ENCODE peak calls at places on chromosome 3, in seven cellular contexts. J, C, P, V, T, L and E are unnamed samples.
A peak's percentile ranks its signal among the peaks of the same experiment; 100 is the strongest.

GRCh38 chr3:10329495-10330015 is 8.6 kb upstream of the SEC13 start:
- DNase-seq in J (no peak), C (no peak), P (no peak), V (no peak), T (no peak), L (no peak), E (no peak)

GRCh38 chr3:100706365-100706764 is 2.9 kb upstream of the TFG start:
- DNase-seq in J (no peak), C (no peak), P (no peak), V (no peak), T (no peak), L (no peak), E (no peak)

GRCh38 chr3:120113128-120114116 is 19.2 kb upstream of the GSK3B start:
- DNase-seq in J (no peak), C (no peak), P (no peak), V (no peak), T (no peak), L (no peak), E (no peak)

GRCh38 chr3:10977864-10978510 is 14.6 kb upstream of the SLC6A1 start:
- DNase-seq in J (no peak), C (no peak), P (no peak), V (peak; percentile 55), T (no peak), L (no peak), E (no peak)

GRCh38 chr3:13348671-13349396 is 71.3 kb downstream of the NUP210 start:
- DNase-seq in J (no peak), C (peak; percentile 95), P (no peak), V (no peak), T (no peak), L (no peak), E (no peak)

GRCh38 chr3:126571078-126571477 is 12.3 kb upstream of the C3orf22 start:
- DNase-seq in J (no peak), C (no peak), P (no peak), V (no peak), T (no peak), L (no peak), E (no peak)

GRCh38 chr3:69324362-69325025 is 61.4 kb downstream of the FRMD4B start:
- DNase-seq in J (no peak), C (peak; percentile 67), P (no peak), V (no peak), T (no peak), L (no peak), E (no peak)

GRCh38 chr3:188049890-188050530 is 103.9 kb upstream of the LPP start:
- DNase-seq in J (peak; percentile 16), C (peak; percentile 4), P (no peak), V (no peak), T (no peak), L (no peak), E (no peak)

GRCh38 chr3:181805703-181806102 is 94.0 kb downstream of the SOX2 start:
- DNase-seq in J (no peak), C (no peak), P (no peak), V (no peak), T (no peak), L (no peak), E (no peak)

GRCh38 chr3:156350786-156351185 is 204.1 kb downstream of the SSR3 start:
- DNase-seq in J (no peak), C (no peak), P (no peak), V (no peak), T (no peak), L (no peak), E (no peak)

GRCh38 chr3:118943597-118943996 is 91.0 kb downstream of the IGSF11 start:
- DNase-seq in J (no peak), C (no peak), P (no peak), V (no peak), T (no peak), L (no peak), E (no peak)

GRCh38 chr3:107377151-107377550 is at the start of gene CCDC54:
- DNase-seq in J (no peak), C (no peak), P (no peak), V (no peak), T (no peak), L (no peak), E (no peak)

GRCh38 chr3:189806171-189806951 is 175.2 kb downstream of the TP63 start:
- DNase-seq in J (no peak), C (no peak), P (no peak), V (no peak), T (no peak), L (no peak), E (no peak)

GRCh38 chr3:131349946-131350347 is 31.6 kb upstream of the NUDT16 start:
- DNase-seq in J (no peak), C (no peak), P (no peak), V (no peak), T (no peak), L (peak; percentile 89), E (no peak)

GRCh38 chr3:193780810-193781472 is 187.9 kb downstream of the OPA1 start:
- DNase-seq in J (peak; percentile 74), C (peak; percentile 55), P (peak; percentile 84), V (peak; percentile 71), T (peak; percentile 53), L (peak; percentile 71), E (peak; percentile 90)

GRCh38 chr3:127754411-127755304 is 67.7 kb downstream of the MGLL start:
- DNase-seq in J (no peak), C (peak; percentile 71), P (no peak), V (no peak), T (no peak), L (no peak), E (no peak)

GRCh38 chr3:123559040-123559861 is 25.6 kb downstream of the HACD2 start:
- DNase-seq in J (no peak), C (peak; percentile 58), P (no peak), V (no peak), T (peak; percentile 66), L (no peak), E (peak; percentile 24)

GRCh38 chr3:50304601-50305000 is 1.2 kb upstream of the HYAL1 start:
- DNase-seq in J (no peak), C (no peak), P (no peak), V (no peak), T (no peak), L (no peak), E (no peak)

GRCh38 chr3:141743305-141743704 is 5.2 kb downstream of the RNF7 start:
- DNase-seq in J (no peak), C (no peak), P (no peak), V (no peak), T (no peak), L (no peak), E (no peak)

GRCh38 chr3:50612973-50613851 is 1.6 kb upstream of the CISH start:
- DNase-seq in J (no peak), C (no peak), P (peak; percentile 22), V (no peak), T (no peak), L (no peak), E (no peak)

GRCh38 chr3:2211568-2211967 is 112.9 kb downstream of the CNTN4 start:
- DNase-seq in J (no peak), C (no peak), P (no peak), V (no peak), T (no peak), L (no peak), E (no peak)

GRCh38 chr3:48465531-48466378 is 19.2 kb downstream of the ATRIP start:
- DNase-seq in J (peak; percentile 95), C (peak; percentile 90), P (peak; percentile 95), V (peak; percentile 87), T (peak; percentile 99), L (peak; percentile 100), E (peak; percentile 99)

GRCh38 chr3:53242642-53243041 is 13.2 kb downstream of the TKT start:
- DNase-seq in J (no peak), C (no peak), P (no peak), V (no peak), T (no peak), L (no peak), E (no peak)

GRCh38 chr3:64342940-64343691 is 117.8 kb upstream of the PRICKLE2 start:
- DNase-seq in J (no peak), C (no peak), P (no peak), V (no peak), T (no peak), L (peak; percentile 38), E (no peak)

GRCh38 chr3:68163054-68163453 is 508.6 kb upstream of the SUCLG2 start:
- DNase-seq in J (no peak), C (no peak), P (no peak), V (no peak), T (no peak), L (no peak), E (no peak)

GRCh38 chr3:81839504-81840094 is 78.2 kb upstream of the GBE1 start:
- DNase-seq in J (no peak), C (no peak), P (no peak), V (no peak), T (no peak), L (no peak), E (no peak)

GRCh38 chr3:146100825-146101444 is 60.0 kb downstream of the PLOD2 start:
- DNase-seq in J (no peak), C (no peak), P (no peak), V (no peak), T (no peak), L (no peak), E (no peak)
- TF ChIP-seq POLR2A in J (no peak), C (no peak), P (no peak), V (no peak), T (no peak), L (no peak), E (no peak)

GRCh38 chr3:172390792-172391191 is 57.5 kb downstream of the GHSR start:
- DNase-seq in J (no peak), C (no peak), P (no peak), V (no peak), T (no peak), L (no peak), E (no peak)
- H3K4me3 ChIP-seq in J (no peak overlapping the region), C (no peak overlapping the region), P (no peak overlapping the region), V (no peak overlapping the region), T (no peak overlapping the region), L (no peak overlapping the region), E (no peak overlapping the region)

GRCh38 chr3:171558183-171558696 is 98.0 kb upstream of the TNIK start:
- DNase-seq in J (no peak), C (no peak), P (no peak), V (no peak), T (no peak), L (no peak), E (no peak)
- TF ChIP-seq CTCF in J (no peak), C (no peak), P (no peak), V (no peak), T (no peak), L (no peak), E (no peak)

GRCh38 chr3:58176827-58177489 is 33.8 kb downstream of the DNASE1L3 start:
- DNase-seq in J (no peak), C (peak; percentile 23), P (no peak), V (no peak), T (no peak), L (no peak), E (no peak)

GRCh38 chr3:58173670-58174472 is 36.9 kb downstream of the DNASE1L3 start:
- DNase-seq in J (peak; percentile 48), C (peak; percentile 45), P (peak; percentile 79), V (peak; percentile 81), T (no peak), L (no peak), E (peak; percentile 58)

GRCh38 chr3:58175098-58175428 is 35.7 kb downstream of the DNASE1L3 start:
- DNase-seq in J (no peak), C (no peak), P (no peak), V (no peak), T (no peak), L (no peak), E (no peak)

GRCh38 chr3:58176185-58176530 is 34.6 kb downstream of the DNASE1L3 start:
- DNase-seq in J (no peak), C (no peak), P (no peak), V (no peak), T (no peak), L (no peak), E (no peak)

GRCh38 chr3:58175429-58176184 is 35.2 kb downstream of the DNASE1L3 start:
- DNase-seq in J (peak; percentile 77), C (no peak), P (no peak), V (peak; percentile 52), T (no peak), L (peak; percentile 37), E (no peak)
- TF ChIP-seq POLR2A in J (no peak), C (no peak), P (no peak), V (no peak), T (no peak), L (no peak), E (no peak)